ENCODE peak calls at places on chromosomes 12 and 14, in ten cellular contexts. X, K, W, O, U, A, E, L, T and C are unnamed samples. For H3K4me1, the result is how much of the 10 kb centered on the place peaks cover.

GRCh38 chr14:26330982-26331381 is 266.9 kb downstream of the NOVA1 start:
- DNase-seq in X (no peak), O (no peak), K (no peak), T (no peak), L (peak), U (no peak), E (peak), A (no peak), W (peak), C (no peak)

GRCh38 chr12:97643961-97644360 is 181.4 kb downstream of the RMST start:
- DNase-seq in X (no peak), W (no peak), K (no peak), A (no peak), L (no peak), U (no peak), O (no peak), E (no peak), T (no peak), C (no peak)

GRCh38 chr14:50344116-50344775 is 32.1 kb downstream of the DMAC2L start:
- DNase-seq in E (no peak), O (no peak), U (no peak), A (no peak), L (no peak), T (no peak), W (no peak), K (peak), X (no peak), C (no peak)

GRCh38 chr12:109310247-109311125 is 1.4 kb upstream of the FOXN4 start:
- DNase-seq in E (no peak), U (no peak), X (no peak), L (no peak), O (no peak), K (no peak), W (no peak), T (no peak), A (no peak), C (peak)

GRCh38 chr12:3132636-3133409 is 55.6 kb downstream of the TSPAN9 start:
- DNase-seq in A (peak), T (no peak), E (peak), O (no peak), X (no peak), W (peak), L (no peak), U (no peak), K (no peak), C (no peak)

GRCh38 chr12:53569174-53569557 is 57.0 kb downstream of the ATF7 start:
- DNase-seq in U (no peak), W (peak), L (no peak), A (no peak), X (no peak), K (no peak), T (no peak), O (no peak), E (no peak), C (no peak)

GRCh38 chr14:91996951-91997371 is 42.9 kb downstream of the TRIP11 start:
- DNase-seq in X (no peak), A (no peak), T (no peak), O (no peak), E (peak), W (peak), L (peak), K (peak), U (no peak), C (no peak)

GRCh38 chr14:66508846-66509621 is 1.1 kb downstream of the GPHN start:
- DNase-seq in T (peak), K (peak), W (peak), X (peak), E (peak), A (peak), L (peak), U (peak), O (peak), C (peak)

GRCh38 chr12:47362131-47362686 is 282.4 kb upstream of the AMIGO2 start:
- DNase-seq in U (no peak), O (no peak), L (no peak), K (no peak), W (no peak), A (no peak), E (no peak), T (no peak), X (no peak), C (no peak)
- H3K4me1 ChIP-seq in U (half or more), O (half or more), L (under half), K (under half), W (under half), A (under half), E (under half), T (under half), X (under half), C (under half)

GRCh38 chr12:113232787-113233585 is 11.7 kb downstream of the TPCN1 start:
- DNase-seq in U (peak), L (no peak), K (no peak), X (no peak), T (peak), W (peak), A (no peak), E (no peak), O (peak), C (no peak)
- H3K4me1 ChIP-seq in U (under half), L (under half), K (under half), X (under half), T (under half), W (under half), A (under half), E (under half), O (half or more), C (half or more)

DNA sequence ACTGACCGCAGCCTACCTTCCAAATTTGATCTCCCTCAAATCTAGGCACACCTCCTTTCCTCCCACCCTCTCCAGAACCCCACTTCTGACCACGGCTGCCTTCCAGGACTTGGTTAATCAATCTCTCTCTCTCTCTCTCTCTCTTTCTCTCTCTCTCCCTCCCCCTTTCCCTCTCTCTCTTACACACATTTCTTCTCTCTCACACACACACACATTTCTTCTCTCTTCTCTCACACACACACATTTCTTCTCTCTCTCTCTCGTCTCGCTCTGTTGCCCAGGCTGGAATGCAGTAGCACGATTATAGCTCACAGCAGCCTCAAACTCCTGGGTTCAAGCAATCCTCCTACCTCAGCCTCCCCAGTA is 521 bp upstream of the GMFB start:
- DNase-seq in K (no peak), T (no peak), A (no peak), O (no peak), W (no peak), L (no peak), U (no peak), E (no peak), X (no peak), C (no peak)
- H3K4me1 ChIP-seq in K (under half), T (under half), A (under half), O (under half), W (under half), L (under half), U (under half), E (under half), X (under half), C (under half)

DNA sequence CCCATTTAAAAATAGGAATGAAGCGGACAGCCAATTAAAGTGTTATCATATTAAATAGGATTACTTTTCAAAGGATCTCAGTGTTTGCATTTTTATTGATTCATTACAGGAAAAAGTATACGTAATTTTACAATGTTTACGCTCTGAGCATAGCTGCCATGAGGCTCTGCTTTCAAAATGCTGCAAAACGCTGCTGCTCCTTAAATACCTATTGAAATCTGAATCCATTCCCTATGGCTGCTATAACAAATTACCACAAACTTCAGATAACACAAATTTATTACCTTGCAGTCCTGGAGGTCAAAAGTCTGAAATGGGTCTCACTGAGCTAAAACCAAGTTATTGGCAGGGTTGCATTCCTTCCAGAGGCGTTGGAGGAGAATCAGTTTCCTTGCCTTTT is 59.8 kb downstream of the ARMH4 start:
- DNase-seq in O (no peak), W (no peak), A (no peak), K (no peak), X (no peak), U (no peak), T (no peak), L (no peak), E (no peak), C (no peak)
- H3K4me1 ChIP-seq in O (under half), W (under half), A (under half), K (under half), X (under half), U (under half), T (under half), L (under half), E (under half), C (under half)

GRCh38 chr12:49666176-49666575 is 41.0 kb downstream of the FMNL3 start:
- DNase-seq in U (no peak), T (no peak), O (no peak), L (no peak), A (no peak), X (no peak), W (no peak), K (no peak), E (no peak), C (no peak)
- H3K4me1 ChIP-seq in U (half or more), T (under half), O (half or more), L (half or more), A (under half), X (under half), W (under half), K (under half), E (under half), C (under half)

GRCh38 chr12:6957151-6957701 is 6.1 kb downstream of the PTPN6 start:
- DNase-seq in L (no peak), A (no peak), O (peak), W (no peak), U (no peak), K (no peak), X (no peak), T (no peak), E (no peak), C (no peak)
- H3K4me1 ChIP-seq in L (under half), A (under half), O (half or more), W (under half), U (half or more), K (under half), X (under half), T (under half), E (under half), C (under half)

DNA sequence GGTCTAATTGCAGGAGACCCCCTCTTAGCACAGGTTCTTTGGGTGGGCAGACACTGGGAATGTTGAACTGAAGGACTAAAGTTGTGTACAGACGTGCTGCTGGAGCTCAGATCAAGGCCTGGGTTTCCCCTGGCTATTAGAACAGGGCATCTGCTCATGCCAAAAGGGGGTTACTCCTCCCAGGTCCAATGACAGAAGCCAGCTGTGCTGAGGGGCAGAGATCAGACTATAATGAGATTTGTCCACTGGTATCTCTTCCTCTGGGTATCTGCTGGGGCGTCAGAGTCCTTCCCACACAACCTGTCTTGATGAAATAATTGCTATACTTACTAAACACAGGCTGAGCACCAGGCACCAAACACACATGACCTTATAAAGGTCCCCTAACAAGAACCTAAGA is 42.6 kb downstream of the LTBP2 start:
- DNase-seq in L (no peak), E (no peak), K (no peak), A (no peak), T (no peak), U (no peak), X (no peak), O (no peak), W (no peak), C (no peak)
- H3K4me1 ChIP-seq in L (half or more), E (under half), K (half or more), A (under half), T (under half), U (under half), X (under half), O (under half), W (under half), C (under half)

DNA sequence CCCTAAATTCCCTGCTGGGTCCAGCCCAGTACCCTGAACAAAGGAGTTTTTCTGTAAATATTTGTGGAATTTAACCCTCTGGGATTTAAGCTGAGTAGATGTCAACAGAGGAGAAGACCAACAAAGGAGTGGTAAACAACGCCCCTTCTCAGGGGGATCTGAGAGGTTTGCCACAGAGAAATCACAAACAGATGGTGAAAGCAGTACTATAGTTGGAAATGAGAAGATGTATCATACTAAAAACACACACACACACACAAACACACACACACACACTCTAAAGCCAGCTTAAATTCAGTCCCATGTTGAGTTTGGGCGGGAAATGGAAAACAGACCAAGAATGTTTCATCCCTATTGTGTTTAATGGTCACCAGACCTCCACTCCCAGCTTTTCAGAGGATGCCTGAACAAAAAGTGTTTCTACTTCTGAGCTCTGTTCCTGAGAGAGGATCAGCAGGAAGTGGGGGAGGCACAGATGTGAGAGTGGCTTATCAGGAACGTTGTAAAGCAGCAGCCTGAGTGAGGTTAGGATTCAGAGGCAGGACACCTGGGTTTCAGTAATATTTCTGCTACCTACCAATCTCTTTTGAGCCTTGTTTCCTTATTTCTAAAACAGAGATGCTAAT is 3.2 kb downstream of the BIN2 start:
- DNase-seq in A (no peak), U (no peak), W (peak), X (no peak), E (peak), O (no peak), K (no peak), L (no peak), T (peak), C (peak)
- H3K4me1 ChIP-seq in A (under half), U (half or more), W (under half), X (under half), E (under half), O (half or more), K (under half), L (under half), T (under half), C (half or more)